ENCODE peak calls at places on chromosomes 11 and 22, in nine cellular contexts. W is T-helper 9 cell, P is RPMI8226, S is tibial artery, I is left ventricle myocardium inferior, A is MCF 10A, N is activated T-cell treated with anti-CD3 and anti-CD28 coated beads for 1 hour, K is coronary artery, M is T47D. F is an unnamed sample.

GRCh38 chr22:49208003-49208402 is 619.7 kb downstream of the BRD1 start:
- DNase-seq in W (no peak), P (no peak), S (peak; percentile 59), I (no peak), A (no peak), N (no peak), K (peak; percentile 53), M (no peak), F (no peak)

GRCh38 chr11:119373917-119374631 is 7.4 kb downstream of the USP2 start:
- DNase-seq in W (peak; percentile 38), P (peak; percentile 38), S (peak; percentile 85), I (peak; percentile 66), A (peak; percentile 81), N (no peak), K (peak; percentile 64), M (peak; percentile 89), F (no peak)

GRCh38 chr11:119389611-119390254 is 8.2 kb upstream of the USP2 start:
- DNase-seq in W (no peak), P (peak; percentile 54), S (no peak), I (no peak), A (no peak), N (no peak), K (no peak), M (peak; percentile 69), F (no peak)

GRCh38 chr11:16098827-16099226 is 257.5 kb downstream of the SOX6 start:
- DNase-seq in W (no peak), P (no peak), S (no peak), I (no peak), A (no peak), N (no peak), K (no peak), M (no peak), F (no peak)

GRCh38 chr11:93330446-93330984 is at the start of gene DEUP1:
- DNase-seq in W (no peak), P (peak; percentile 19), S (peak; percentile 64), I (peak; percentile 38), A (no peak), N (no peak), K (no peak), M (no peak), F (no peak)

GRCh38 chr11:45337583-45338360 is 51.6 kb upstream of the SYT13 start:
- DNase-seq in W (no peak), P (no peak), S (no peak), I (no peak), A (peak; percentile 16), N (no peak), K (no peak), M (no peak), F (no peak)

GRCh38 chr22:24810043-24810749 is 4.2 kb downstream of the SGSM1 start:
- DNase-seq in W (no peak), P (no peak), S (peak; percentile 90), I (no peak), A (no peak), N (no peak), K (peak; percentile 87), M (no peak), F (no peak)

GRCh38 chr11:55966391-55966790 is 3.4 kb downstream of the OR10AG1 start:
- DNase-seq in W (no peak), P (no peak), S (no peak), I (no peak), A (no peak), N (no peak), K (no peak), M (no peak), F (no peak)

GRCh38 chr11:111913997-111914396 is 1.5 kb downstream of the HSPB2 start:
- DNase-seq in W (no peak), P (no peak), S (peak; percentile 89), I (no peak), A (no peak), N (no peak), K (no peak), M (peak; percentile 26), F (peak; percentile 43)

GRCh38 chr22:21573293-21573734 is 5.8 kb downstream of the UBE2L3 start:
- DNase-seq in W (no peak), P (no peak), S (no peak), I (no peak), A (no peak), N (no peak), K (no peak), M (no peak), F (no peak)

GRCh38 chr11:102882389-102883024 is 7.7 kb upstream of the MMP12 start:
- DNase-seq in W (no peak), P (no peak), S (no peak), I (no peak), A (no peak), N (no peak), K (no peak), M (no peak), F (peak; percentile 74)

GRCh38 chr11:69064394-69064957 is 15.7 kb downstream of the TPCN2 start:
- DNase-seq in W (no peak), P (no peak), S (no peak), I (no peak), A (no peak), N (no peak), K (no peak), M (no peak), F (no peak)

GRCh38 chr11:134742228-134742612 is 330.2 kb upstream of the B3GAT1 start:
- DNase-seq in W (no peak), P (no peak), S (peak; percentile 23), I (no peak), A (no peak), N (no peak), K (no peak), M (no peak), F (no peak)

GRCh38 chr22:37485006-37485713 is 1.0 kb downstream of the MFNG start:
- DNase-seq in W (peak; percentile 45), P (peak; percentile 60), S (no peak), I (no peak), A (no peak), N (peak; percentile 45), K (no peak), M (no peak), F (no peak)

GRCh38 chr11:77416357-77416756 is 57.5 kb downstream of the PAK1 start:
- DNase-seq in W (no peak), P (no peak), S (no peak), I (no peak), A (no peak), N (no peak), K (no peak), M (no peak), F (no peak)

GRCh38 chr22:46031965-46032851 is 55.2 kb upstream of the WNT7B start:
- DNase-seq in W (no peak), P (no peak), S (peak; percentile 62), I (peak; percentile 16), A (no peak), N (no peak), K (peak; percentile 72), M (no peak), F (no peak)

GRCh38 chr11:38791346-38791961 is 2193.4 kb upstream of the RAG2 start:
- DNase-seq in W (no peak), P (peak; percentile 71), S (no peak), I (no peak), A (peak; percentile 82), N (no peak), K (no peak), M (peak; percentile 90), F (peak; percentile 37)

GRCh38 chr11:63492441-63492840 is 1.5 kb upstream of the PLAAT5 start:
- DNase-seq in W (no peak), P (no peak), S (no peak), I (no peak), A (no peak), N (no peak), K (no peak), M (no peak), F (no peak)

GRCh38 chr22:19048531-19048930 is 73.7 kb downstream of the DGCR2 start:
- DNase-seq in W (no peak), P (no peak), S (peak; percentile 51), I (no peak), A (no peak), N (no peak), K (no peak), M (no peak), F (no peak)

GRCh38 chr22:43174941-43175531 is 11.9 kb downstream of the TTLL12 start:
- DNase-seq in W (no peak), P (no peak), S (no peak), I (no peak), A (peak; percentile 38), N (no peak), K (no peak), M (no peak), F (no peak)

GRCh38 chr11:304915-305833 is 2.4 kb upstream of the IFITM2 start:
- DNase-seq in W (peak; percentile 45), P (peak; percentile 65), S (no peak), I (peak; percentile 68), A (peak; percentile 74), N (no peak), K (no peak), M (peak; percentile 52), F (peak; percentile 67)

GRCh38 chr11:84720706-84721402 is 906.3 kb downstream of the DLG2 start:
- DNase-seq in W (no peak), P (peak; percentile 77), S (no peak), I (peak; percentile 22), A (no peak), N (no peak), K (no peak), M (peak; percentile 45), F (no peak)

GRCh38 chr11:18773681-18774080 is 17.9 kb downstream of the PTPN5 start:
- DNase-seq in W (no peak), P (no peak), S (no peak), I (no peak), A (no peak), N (no peak), K (no peak), M (no peak), F (no peak)

GRCh38 chr22:27752141-27752540 is 49.4 kb downstream of the MN1 start:
- DNase-seq in W (no peak), P (no peak), S (peak; percentile 42), I (no peak), A (no peak), N (no peak), K (no peak), M (no peak), F (no peak)

GRCh38 chr11:61173456-61173855 is 12.2 kb upstream of the VPS37C start:
- DNase-seq in W (no peak), P (peak; percentile 89), S (no peak), I (no peak), A (peak; percentile 48), N (no peak), K (no peak), M (peak; percentile 89), F (no peak)

GRCh38 chr11:116078101-116078561 is 573.9 kb upstream of the CADM1 start:
- DNase-seq in W (no peak), P (peak; percentile 32), S (no peak), I (no peak), A (no peak), N (no peak), K (no peak), M (peak; percentile 33), F (no peak)

GRCh38 chr22:30245985-30246901 is at the start of gene LIF:
- DNase-seq in W (peak; percentile 32), P (no peak), S (no peak), I (no peak), A (peak; percentile 38), N (peak; percentile 29), K (no peak), M (no peak), F (no peak)

GRCh38 chr22:46734830-46735453 is 3.1 kb downstream of the CERK start:
- DNase-seq in W (peak; percentile 77), P (peak; percentile 28), S (no peak), I (no peak), A (no peak), N (peak; percentile 60), K (no peak), M (peak; percentile 57), F (no peak)

GRCh38 chr11:16194566-16194965 is 161.8 kb downstream of the SOX6 start:
- DNase-seq in W (no peak), P (no peak), S (no peak), I (no peak), A (no peak), N (no peak), K (no peak), M (no peak), F (no peak)

GRCh38 chr22:22799561-22799960 is 88.1 kb upstream of the IGLL5 start:
- DNase-seq in W (no peak), P (no peak), S (peak; percentile 43), I (no peak), A (no peak), N (no peak), K (no peak), M (no peak), F (no peak)

GRCh38 chr11:117868815-117869642 is 7.4 kb downstream of the FXYD6 start:
- DNase-seq in W (no peak), P (no peak), S (no peak), I (no peak), A (no peak), N (no peak), K (no peak), M (no peak), F (no peak)

F was measured in AG09319.